ENCODE peak calls at places on chromosomes 7 and 10, in six cellular contexts. O, K, B, F, C and Y are unnamed samples.

GRCh38 chr7:45007571-45008328 is 7.7 kb downstream of the CCM2 start:
- DNase-seq in K (no peak), C (no peak), F (no peak), O (no peak), B (no peak), Y (no peak)

GRCh38 chr10:81909453-81909852 is 34.5 kb downstream of the NRG3 start:
- DNase-seq in K (no peak), O (no peak), F (no peak), B (no peak), C (no peak), Y (no peak)

GRCh38 chr10:121340176-121340850 is 257.9 kb downstream of the FGFR2 start:
- DNase-seq in C (no peak), K (no peak), B (no peak), F (no peak), O (no peak), Y (no peak)

GRCh38 chr10:4514445-4515108 is 311.4 kb upstream of the AKR1E2 start:
- DNase-seq in C (no peak), B (no peak), K (no peak), F (peak), O (peak), Y (no peak)

GRCh38 chr10:33298110-33298509 is 36.4 kb downstream of the NRP1 start:
- DNase-seq in O (no peak), F (no peak), K (no peak), C (no peak), B (no peak), Y (no peak)

GRCh38 chr10:481636-482035 is 207.8 kb downstream of the DIP2C start:
- DNase-seq in B (no peak), K (no peak), F (no peak), O (no peak), C (no peak), Y (no peak)

GRCh38 chr10:79059859-79060379 is 8.8 kb upstream of the ZMIZ1 start:
- DNase-seq in B (no peak), K (no peak), F (no peak), O (peak), C (no peak), Y (no peak)

GRCh38 chr10:34078798-34079470 is 736.2 kb downstream of the PARD3 start:
- DNase-seq in F (no peak), C (peak), B (no peak), K (no peak), O (peak), Y (no peak)

GRCh38 chr7:138049505-138050116 is 26.6 kb upstream of the AKR1D1 start:
- DNase-seq in C (no peak), O (no peak), K (no peak), F (no peak), B (no peak), Y (no peak)

GRCh38 chr7:28623863-28624262 is 211.5 kb downstream of the CREB5 start:
- DNase-seq in C (peak), B (no peak), F (no peak), O (no peak), K (peak), Y (no peak)

GRCh38 chr10:10564081-10564480 is 453.6 kb upstream of the CELF2 start:
- DNase-seq in C (no peak), B (no peak), K (no peak), F (no peak), O (no peak), Y (no peak)

GRCh38 chr10:89478085-89478738 is 57.2 kb downstream of the SLC16A12 start:
- DNase-seq in C (peak), B (no peak), K (no peak), O (no peak), F (peak), Y (no peak)

GRCh38 chr7:71868797-71869196 is 543.3 kb downstream of the CALN1 start:
- DNase-seq in C (peak), K (peak), F (no peak), O (no peak), B (no peak), Y (no peak)

GRCh38 chr7:40682696-40683095 is 547.9 kb downstream of the SUGCT start:
- DNase-seq in O (no peak), K (no peak), B (no peak), C (no peak), F (no peak), Y (no peak)

GRCh38 chr10:47330804-47331203 is 8.6 kb downstream of the GDF2 start:
- DNase-seq in C (no peak), B (no peak), O (no peak), F (no peak), K (no peak), Y (no peak)

GRCh38 chr7:35768346-35768745 is 32.5 kb upstream of the SEPTIN7 start:
- DNase-seq in B (no peak), K (no peak), C (no peak), O (no peak), F (no peak), Y (no peak)

GRCh38 chr7:157633465-157634185 is 296.8 kb downstream of the DNAJB6 start:
- DNase-seq in C (no peak), O (no peak), K (no peak), B (no peak), F (no peak), Y (no peak)

GRCh38 chr7:79774150-79774549 is 320.7 kb upstream of the MAGI2 start:
- DNase-seq in C (peak), F (no peak), B (no peak), K (peak), O (no peak), Y (no peak)

GRCh38 chr10:46240684-46241565 is 45.9 kb upstream of the ANTXRL start:
- DNase-seq in K (no peak), C (no peak), B (no peak), O (no peak), F (no peak), Y (no peak)

GRCh38 chr10:26437637-26438461 is at the start of gene APBB1IP:
- DNase-seq in K (no peak), O (peak), B (no peak), F (peak), C (no peak), Y (no peak)

GRCh38 chr7:107742678-107743566 is 1.0 kb upstream of the CBLL1 start:
- DNase-seq in C (no peak), F (no peak), O (peak), K (no peak), B (no peak), Y (peak)

GRCh38 chr10:74681917-74682627 is 144.3 kb upstream of the KAT6B start:
- DNase-seq in K (no peak), O (no peak), C (peak), B (no peak), F (no peak), Y (no peak)

GRCh38 chr10:95467162-95467599 is 94.0 kb downstream of the SORBS1 start:
- DNase-seq in O (peak), C (peak), F (no peak), K (peak), B (no peak), Y (peak)

GRCh38 chr10:87930929-87931835 is 67.8 kb downstream of the PTEN start:
- DNase-seq in F (peak), K (no peak), B (no peak), C (no peak), O (no peak), Y (no peak)

DNA sequence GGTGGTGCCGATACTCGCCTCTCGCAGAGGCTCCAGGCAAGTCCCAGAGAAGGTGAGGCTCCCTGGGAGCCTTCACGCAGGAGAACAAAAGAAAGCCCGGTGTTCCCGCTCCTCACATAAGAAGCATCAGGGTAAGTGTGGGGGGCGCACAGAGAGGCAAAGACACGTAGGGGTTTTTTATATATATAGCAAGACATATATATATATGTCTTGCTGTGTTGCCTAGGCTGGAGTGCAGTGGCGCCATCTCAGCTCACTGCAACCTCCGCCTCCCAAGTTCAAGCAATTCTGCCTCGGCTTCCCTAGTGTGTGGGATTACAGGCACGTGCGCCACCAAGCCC is 61.3 kb downstream of the PDIA4 start:
- DNase-seq in K (no peak), O (no peak), B (no peak), C (no peak), F (no peak), Y (no peak)
- TF ChIP-seq CTCF in K (no peak), O (no peak), B (no peak), C (no peak), F (no peak), Y (no peak)

GRCh38 chr7:95693551-95694333 is 78.6 kb upstream of the DYNC1I1 start:
- DNase-seq in C (peak), F (no peak), O (no peak), B (no peak), K (no peak), Y (no peak)

GRCh38 chr7:95691464-95691863 is 80.9 kb upstream of the DYNC1I1 start:
- DNase-seq in O (no peak), F (no peak), K (peak), B (no peak), C (no peak), Y (no peak)

GRCh38 chr7:95688931-95689453 is 83.4 kb upstream of the DYNC1I1 start:
- DNase-seq in K (no peak), F (no peak), O (no peak), B (no peak), C (peak), Y (no peak)

GRCh38 chr7:95690367-95690947 is 81.9 kb upstream of the DYNC1I1 start:
- DNase-seq in B (peak), C (peak), K (peak), F (no peak), O (no peak), Y (no peak)

GRCh38 chr7:95694334-95694733 is 78.0 kb upstream of the DYNC1I1 start:
- DNase-seq in F (no peak), O (no peak), K (no peak), C (no peak), B (no peak), Y (no peak)
- TF ChIP-seq CTCF in F (no peak), O (no peak), K (no peak), C (no peak), B (no peak), Y (no peak)

GRCh38 chr10:71748671-71749191 is 24.6 kb downstream of the VSIR start:
- DNase-seq in K (no peak), B (no peak), F (peak), O (peak), C (no peak), Y (no peak)
- TF ChIP-seq CTCF in K (no peak), B (no peak), F (no peak), O (peak), C (no peak), Y (no peak)

GRCh38 chr10:101444499-101444898 is 90.5 kb downstream of the BTRC start:
- DNase-seq in F (no peak), O (no peak), C (no peak), B (no peak), K (no peak), Y (no peak)

GRCh38 chr10:101442456-101442800 is 88.5 kb downstream of the BTRC start:
- DNase-seq in K (no peak), C (no peak), O (no peak), F (no peak), B (no peak), Y (no peak)

GRCh38 chr10:101444058-101444457 is 90.1 kb downstream of the BTRC start:
- DNase-seq in F (no peak), K (no peak), C (peak), B (no peak), O (no peak), Y (no peak)

GRCh38 chr10:101438881-101439391 is 85.0 kb downstream of the BTRC start:
- DNase-seq in O (no peak), B (no peak), K (no peak), C (no peak), F (no peak), Y (no peak)

DNA sequence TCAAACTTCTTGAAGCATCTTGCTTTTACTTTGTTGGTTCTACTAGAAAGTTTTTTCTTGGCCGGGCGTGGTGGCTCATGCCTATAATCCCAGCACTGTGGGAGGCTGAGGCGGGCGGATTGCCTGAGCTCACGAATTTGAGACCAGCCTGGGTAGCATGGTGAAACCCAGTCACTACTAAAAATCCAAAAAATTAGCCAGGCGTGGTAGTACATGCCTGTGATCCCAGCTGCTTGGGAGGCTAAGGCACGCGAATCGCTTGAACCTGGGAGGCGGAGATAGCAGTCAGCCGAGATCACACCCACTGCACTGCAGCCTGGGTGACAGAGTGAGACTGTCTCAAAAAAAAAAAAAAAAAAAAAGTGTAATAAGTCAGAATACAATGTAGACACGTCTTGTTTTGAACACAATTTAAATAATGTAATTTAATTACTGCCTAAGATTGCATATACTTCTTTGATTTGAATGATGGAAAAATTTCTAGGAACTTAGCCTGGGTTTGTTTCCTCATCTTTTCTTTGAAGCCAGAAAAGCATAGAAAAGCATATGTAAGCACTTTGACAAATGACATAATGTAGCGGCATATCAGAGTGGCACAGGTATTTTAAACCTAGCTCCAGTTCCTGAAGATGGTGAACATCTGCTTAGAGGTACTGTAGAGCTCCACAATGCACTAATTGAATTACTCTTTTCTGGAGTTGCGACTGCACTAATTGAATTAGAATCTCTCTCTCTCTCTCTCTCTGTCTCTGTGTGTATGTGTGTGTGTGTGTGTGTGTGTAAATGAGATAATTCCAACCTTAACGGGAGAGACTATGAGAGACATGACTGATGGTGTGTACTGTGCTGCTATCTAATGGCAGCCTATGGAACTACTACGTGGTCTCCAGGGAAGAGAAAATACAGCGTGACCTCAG is 87.8 kb downstream of the BTRC start:
- DNase-seq in C (peak), K (peak), F (peak), B (peak), O (no peak), Y (no peak)
- TF ChIP-seq CTCF in C (peak), K (peak), F (peak), B (peak), O (peak), Y (no peak)

GRCh38 chr7:100572949-100573675 is 588 bp downstream of the SAP25 start:
- DNase-seq in B (no peak), O (no peak), F (no peak), C (no peak), K (no peak), Y (no peak)

GRCh38 chr7:100572281-100572948 is 1.3 kb downstream of the SAP25 start:
- DNase-seq in C (no peak), O (no peak), F (no peak), K (no peak), B (no peak), Y (no peak)

GRCh38 chr7:100575206-100575631 is 1.5 kb upstream of the SAP25 start:
- DNase-seq in B (no peak), O (no peak), C (no peak), F (no peak), K (no peak), Y (no peak)

GRCh38 chr7:100574362-100575205 is 884 bp upstream of the SAP25 start:
- DNase-seq in B (no peak), C (no peak), O (no peak), F (no peak), K (no peak), Y (no peak)

DNA sequence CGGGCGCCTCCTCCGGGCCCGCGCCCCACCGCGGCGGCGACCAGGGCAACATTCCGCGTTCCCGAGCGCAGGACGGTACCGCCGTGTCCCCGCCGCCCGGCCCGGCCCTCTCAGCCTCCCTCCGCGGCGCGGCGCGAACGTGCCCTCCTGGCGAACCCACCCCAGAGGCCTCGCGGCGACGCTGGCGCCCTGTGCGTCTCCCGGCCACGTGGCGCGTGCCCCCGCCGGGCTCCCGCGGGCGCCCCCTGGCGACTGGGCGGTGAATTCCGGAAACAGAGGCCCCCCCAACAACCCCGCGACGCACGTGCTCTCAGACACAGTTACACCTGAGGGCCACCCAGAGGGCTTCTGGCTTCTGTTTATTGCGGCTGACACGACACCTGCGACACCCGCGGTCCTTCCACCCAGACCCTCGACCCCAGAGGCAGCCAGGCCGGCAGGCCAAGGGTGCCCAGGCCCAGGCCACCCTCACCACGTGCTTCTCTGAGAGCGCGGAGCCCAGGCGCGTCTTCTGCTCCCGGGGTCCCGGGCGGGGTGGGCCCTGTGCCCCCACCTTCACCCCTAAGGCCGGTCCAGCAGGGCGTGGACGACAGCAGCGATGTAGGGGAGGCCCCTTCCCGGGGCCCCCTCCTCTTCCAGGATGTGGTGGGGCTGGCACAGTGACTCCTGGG is at the start of gene SAP25:
- DNase-seq in B (no peak), F (no peak), C (no peak), O (no peak), K (no peak), Y (no peak)
- TF ChIP-seq CTCF in B (no peak), F (no peak), C (peak), O (no peak), K (peak), Y (no peak)

DNA sequence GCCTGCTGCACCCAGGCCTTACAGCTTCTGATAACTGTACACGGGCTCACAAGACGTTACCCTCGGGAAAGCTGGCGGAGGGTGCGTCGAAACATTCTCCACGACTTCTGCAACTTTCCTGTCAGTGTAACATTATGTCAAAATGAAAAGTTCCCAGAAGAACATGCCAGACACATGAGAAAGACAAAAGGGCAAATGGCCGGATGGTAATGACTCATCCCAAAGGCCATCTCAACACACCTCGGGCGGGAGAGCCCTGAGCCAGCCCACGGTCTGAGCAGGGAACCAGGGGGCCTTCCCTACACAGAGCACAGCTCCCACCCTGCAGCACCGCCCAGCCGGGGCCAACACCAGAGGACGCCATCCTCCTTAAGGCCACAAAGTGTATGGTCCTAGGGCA is 118.7 kb downstream of the MAD1L1 start:
- DNase-seq in K (no peak), F (no peak), B (peak), C (peak), O (no peak), Y (no peak)
- TF ChIP-seq CTCF in K (no peak), F (no peak), B (no peak), C (peak), O (no peak), Y (no peak)